ENCODE peak calls at places on chromosomes 4 and X, in six cellular contexts. K is lower leg skin, L is uterus, J is stomach, M is gastrocnemius medialis, U is ovary. V is an unnamed sample.

GRCh38 chrX:139112432-139112831 is 400.9 kb upstream of the FGF13 start:
- DNase-seq in K (no peak), L (no peak), J (no peak), M (no peak), U (no peak), V (peak; percentile 44)

GRCh38 chr4:6673660-6674499 is 19.8 kb upstream of the S100P start:
- DNase-seq in K (peak; percentile 98), L (peak; percentile 95), J (peak; percentile 95), M (peak; percentile 95), U (peak; percentile 97), V (peak; percentile 95)

GRCh38 chr4:33954759-33955158 is 2289.6 kb downstream of the ARAP2 start:
- DNase-seq in K (no peak), L (no peak), J (no peak), M (no peak), U (no peak), V (no peak)

GRCh38 chr4:119271361-119272085 is 50.4 kb downstream of the FABP2 start:
- DNase-seq in K (no peak), L (no peak), J (no peak), M (no peak), U (no peak), V (no peak)

GRCh38 chr4:111494471-111494870 is 650.8 kb upstream of the FAM241A start:
- DNase-seq in K (no peak), L (no peak), J (no peak), M (no peak), U (no peak), V (no peak)

GRCh38 chr4:44121210-44121609 is 327.4 kb downstream of the KCTD8 start:
- DNase-seq in K (no peak), L (no peak), J (no peak), M (no peak), U (no peak), V (no peak)

GRCh38 chr4:17884063-17884462 is 73.3 kb downstream of the NCAPG start:
- DNase-seq in K (no peak), L (no peak), J (no peak), M (no peak), U (no peak), V (no peak)

GRCh38 chr4:81052119-81053068 is 21.9 kb downstream of the BMP3 start:
- DNase-seq in K (no peak), L (no peak), J (peak; percentile 52), M (peak; percentile 16), U (peak; percentile 81), V (peak; percentile 75)

GRCh38 chr4:168790898-168791297 is 219.2 kb downstream of the CBR4 start:
- DNase-seq in K (no peak), L (no peak), J (no peak), M (no peak), U (no peak), V (no peak)

GRCh38 chr4:21327976-21328700 is 620.4 kb downstream of the KCNIP4 start:
- DNase-seq in K (no peak), L (no peak), J (no peak), M (no peak), U (no peak), V (no peak)

GRCh38 chrX:46686003-46686645 is 72.8 kb downstream of the SLC9A7 start:
- DNase-seq in K (no peak), L (peak; percentile 13), J (no peak), M (no peak), U (no peak), V (peak; percentile 30)

GRCh38 chr4:2799971-2800690 is 7.2 kb downstream of the SH3BP2 start:
- DNase-seq in K (peak; percentile 87), L (peak; percentile 17), J (no peak), M (peak; percentile 16), U (peak; percentile 52), V (no peak)

GRCh38 chr4:176383273-176384077 is 63.7 kb downstream of the SPCS3 start:
- DNase-seq in K (no peak), L (no peak), J (no peak), M (no peak), U (no peak), V (no peak)

GRCh38 chr4:148787831-148788477 is 345.7 kb upstream of the NR3C2 start:
- DNase-seq in K (no peak), L (no peak), J (no peak), M (no peak), U (no peak), V (no peak)

GRCh38 chr4:36323801-36324419 is 42.5 kb downstream of the DTHD1 start:
- DNase-seq in K (no peak), L (no peak), J (no peak), M (no peak), U (no peak), V (no peak)

GRCh38 chr4:83320548-83320947 is 14.1 kb downstream of the HPSE start:
- DNase-seq in K (peak; percentile 89), L (no peak), J (peak; percentile 28), M (peak; percentile 38), U (peak; percentile 35), V (peak; percentile 32)

GRCh38 chrX:48458711-48459110 is 11.3 kb downstream of the SLC38A5 start:
- DNase-seq in K (no peak), L (no peak), J (peak; percentile 35), M (no peak), U (no peak), V (no peak)

GRCh38 chr4:89413518-89413917 is 105.9 kb upstream of the GPRIN3 start:
- DNase-seq in K (no peak), L (no peak), J (no peak), M (no peak), U (no peak), V (no peak)

GRCh38 chr4:77145806-77146425 is 11.1 kb upstream of the CCNG2 start:
- DNase-seq in K (no peak), L (no peak), J (no peak), M (no peak), U (no peak), V (no peak)

GRCh38 chr4:79917246-79917645 is 155.8 kb downstream of the ANTXR2 start:
- DNase-seq in K (no peak), L (no peak), J (peak; percentile 31), M (no peak), U (no peak), V (peak; percentile 46)

GRCh38 chrX:70166601-70167590 is 10.4 kb upstream of the DGAT2L6 start:
- DNase-seq in K (no peak), L (no peak), J (no peak), M (no peak), U (no peak), V (no peak)

GRCh38 chr4:118746251-118746919 is 61.2 kb downstream of the METTL14 start:
- DNase-seq in K (no peak), L (no peak), J (no peak), M (peak; percentile 88), U (peak; percentile 52), V (peak; percentile 81)

GRCh38 chr4:7253806-7254205 is 61.5 kb downstream of the SORCS2 start:
- DNase-seq in K (no peak), L (no peak), J (no peak), M (no peak), U (no peak), V (no peak)

GRCh38 chr4:48944252-48944651 is 37.7 kb upstream of the OCIAD2 start:
- DNase-seq in K (no peak), L (no peak), J (peak; percentile 59), M (no peak), U (no peak), V (no peak)

DNA sequence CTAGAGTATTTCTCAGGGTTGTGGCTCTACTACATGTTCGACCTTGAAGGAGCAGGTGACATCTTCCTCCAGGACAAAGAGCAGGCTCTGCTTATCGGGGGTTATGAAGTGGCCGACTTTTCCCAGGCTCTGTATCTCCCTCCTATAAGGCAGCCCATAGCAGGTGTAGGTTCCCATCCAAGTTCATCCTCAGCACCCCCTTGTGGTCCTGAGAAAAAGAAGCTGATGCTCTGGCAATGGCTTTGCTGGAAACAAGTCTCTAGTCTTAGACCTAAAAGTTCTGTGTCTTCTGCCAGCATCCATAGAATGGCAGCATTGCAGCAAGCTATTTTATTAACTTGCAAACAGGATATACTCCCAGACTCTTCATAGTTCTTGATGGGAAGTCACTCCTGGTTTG is 836.6 kb upstream of the PRKX start:
- DNase-seq in K (no peak), L (no peak), J (no peak), M (no peak), U (no peak), V (peak; percentile 13)
- TF ChIP-seq CTCF in K (no peak), L (no peak), J (no peak), M (no peak), U (no peak), V (no peak)

GRCh38 chrX:141468940-141469339 is 115.6 kb downstream of the SPANXA1 start:
- DNase-seq in K (no peak), L (no peak), J (no peak), M (no peak), U (no peak), V (no peak)
- H3K4me3 ChIP-seq in K (no peak overlapping the region), L (no peak overlapping the region), J (no peak overlapping the region), M (no peak overlapping the region), U (no peak overlapping the region), V (no peak overlapping the region)

GRCh38 chr4:13922459-13922858 is 294.9 kb upstream of the BOD1L1 start:
- DNase-seq in K (no peak), L (no peak), J (no peak), M (no peak), U (no peak), V (no peak)
- TF ChIP-seq POLR2A in K (no peak), L (no peak), J (no peak), M (no peak), U (no peak), V (no peak)

GRCh38 chr4:105496899-105497298 is 23.0 kb upstream of the PPA2 start:
- DNase-seq in K (no peak), L (no peak), J (no peak), M (no peak), U (no peak), V (no peak)
- TF ChIP-seq CTCF in K (no peak), L (no peak), J (no peak), M (no peak), U (no peak), V (no peak)

GRCh38 chr4:42267724-42268123 is 115.3 kb upstream of the BEND4 start:
- DNase-seq in K (no peak), L (no peak), J (no peak), M (no peak), U (no peak), V (no peak)

GRCh38 chr4:42265782-42266602 is 113.5 kb upstream of the BEND4 start:
- DNase-seq in K (no peak), L (no peak), J (no peak), M (no peak), U (no peak), V (no peak)

GRCh38 chr4:42271096-42271495 is 118.6 kb upstream of the BEND4 start:
- DNase-seq in K (no peak), L (no peak), J (no peak), M (no peak), U (no peak), V (no peak)

GRCh38 chr4:42262701-42263490 is 110.4 kb upstream of the BEND4 start:
- DNase-seq in K (no peak), L (no peak), J (no peak), M (no peak), U (no peak), V (no peak)

GRCh38 chr4:42268824-42269223 is 116.4 kb upstream of the BEND4 start:
- DNase-seq in K (no peak), L (no peak), J (no peak), M (no peak), U (no peak), V (no peak)
- H3K4me3 ChIP-seq in K (no peak overlapping the region), L (no peak overlapping the region), J (no peak overlapping the region), M (no peak overlapping the region), U (no peak overlapping the region), V (no peak overlapping the region)

DNA sequence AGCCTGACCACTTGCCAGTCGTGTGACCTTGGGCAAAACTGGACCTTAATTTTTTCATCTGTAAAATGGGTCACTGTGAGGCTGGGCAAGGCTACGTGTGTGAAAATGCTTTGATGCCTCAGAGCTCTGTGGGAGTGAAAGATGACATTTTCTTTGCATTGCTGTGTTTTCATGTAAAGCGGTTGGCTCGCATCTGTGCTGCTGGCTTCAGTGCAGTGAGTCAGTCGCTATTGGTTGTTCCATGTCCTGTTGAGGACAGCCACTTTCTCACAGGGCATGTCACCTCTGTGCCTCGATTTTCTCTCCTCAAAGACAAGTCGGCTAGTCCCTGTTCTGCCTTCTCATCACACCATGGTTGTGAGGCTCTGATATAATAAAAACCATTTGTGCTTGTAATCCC is 4.4 kb downstream of the MTMR1 start:
- DNase-seq in K (no peak), L (no peak), J (no peak), M (no peak), U (no peak), V (no peak)
- TF ChIP-seq POLR2A in K (no peak), L (no peak), J (no peak), M (no peak), U (no peak), V (no peak)

V was measured in testis.